ENCODE peak calls at places on chromosome 1, in ten cellular contexts. H is OCI-LY7, Q is body of pancreas, C is brain microvascular endothelial cell, W is left lung, E is heart left ventricle, M is upper lobe of right lung, U is fibroblast of mammary gland, P is psoas muscle, B is pancreas. D is an unnamed sample.

GRCh38 chr1:246092136-246092535 is 414.9 kb downstream of the SMYD3 start:
- DNase-seq in H (no peak), Q (no peak), C (no peak), W (no peak), E (no peak), M (no peak), U (no peak), P (no peak), B (no peak), D (no peak)

GRCh38 chr1:23727362-23727811 is 15.9 kb upstream of the ELOA start:
- DNase-seq in H (peak), Q (peak), C (no peak), W (peak), E (peak), M (peak), U (peak), P (peak), B (peak), D (no peak)

GRCh38 chr1:33758698-33759097 is 105.2 kb upstream of the HMGB4 start:
- DNase-seq in H (no peak), Q (peak), C (no peak), W (no peak), E (peak), M (no peak), U (peak), P (peak), B (no peak), D (peak)

GRCh38 chr1:234529661-234530237 is 50.8 kb upstream of the TARBP1 start:
- DNase-seq in H (no peak), Q (no peak), C (no peak), W (no peak), E (no peak), M (no peak), U (no peak), P (no peak), B (no peak), D (no peak)

GRCh38 chr1:230610589-230610988 is 31.7 kb upstream of the COG2 start:
- DNase-seq in H (no peak), Q (no peak), C (no peak), W (no peak), E (no peak), M (no peak), U (no peak), P (no peak), B (no peak), D (no peak)

GRCh38 chr1:245045087-245045881 is 109.5 kb upstream of the KIF26B start:
- DNase-seq in H (no peak), Q (peak), C (no peak), W (no peak), E (no peak), M (no peak), U (peak), P (no peak), B (peak), D (peak)

GRCh38 chr1:161185282-161185682 is 8.0 kb upstream of the B4GALT3 start:
- DNase-seq in H (peak), Q (peak), C (no peak), W (no peak), E (peak), M (peak), U (peak), P (peak), B (no peak), D (peak)

GRCh38 chr1:8276932-8277331 is 41.0 kb upstream of the SLC45A1 start:
- DNase-seq in H (no peak), Q (no peak), C (no peak), W (no peak), E (no peak), M (no peak), U (no peak), P (no peak), B (no peak), D (no peak)

GRCh38 chr1:52567943-52568342 is 15.1 kb upstream of the TUT4 start:
- DNase-seq in H (no peak), Q (no peak), C (no peak), W (no peak), E (no peak), M (no peak), U (no peak), P (no peak), B (no peak), D (no peak)

GRCh38 chr1:68594851-68595250 is 98.0 kb upstream of the DEPDC1 start:
- DNase-seq in H (no peak), Q (no peak), C (no peak), W (no peak), E (no peak), M (no peak), U (peak), P (no peak), B (no peak), D (no peak)

GRCh38 chr1:79259390-79260336 is 253.1 kb upstream of the ADGRL4 start:
- DNase-seq in H (peak), Q (no peak), C (no peak), W (no peak), E (no peak), M (no peak), U (peak), P (no peak), B (no peak), D (peak)

GRCh38 chr1:21069549-21069948 is 107.1 kb downstream of the EIF4G3 start:
- DNase-seq in H (no peak), Q (no peak), C (peak), W (no peak), E (no peak), M (no peak), U (peak), P (no peak), B (no peak), D (peak)

DNA sequence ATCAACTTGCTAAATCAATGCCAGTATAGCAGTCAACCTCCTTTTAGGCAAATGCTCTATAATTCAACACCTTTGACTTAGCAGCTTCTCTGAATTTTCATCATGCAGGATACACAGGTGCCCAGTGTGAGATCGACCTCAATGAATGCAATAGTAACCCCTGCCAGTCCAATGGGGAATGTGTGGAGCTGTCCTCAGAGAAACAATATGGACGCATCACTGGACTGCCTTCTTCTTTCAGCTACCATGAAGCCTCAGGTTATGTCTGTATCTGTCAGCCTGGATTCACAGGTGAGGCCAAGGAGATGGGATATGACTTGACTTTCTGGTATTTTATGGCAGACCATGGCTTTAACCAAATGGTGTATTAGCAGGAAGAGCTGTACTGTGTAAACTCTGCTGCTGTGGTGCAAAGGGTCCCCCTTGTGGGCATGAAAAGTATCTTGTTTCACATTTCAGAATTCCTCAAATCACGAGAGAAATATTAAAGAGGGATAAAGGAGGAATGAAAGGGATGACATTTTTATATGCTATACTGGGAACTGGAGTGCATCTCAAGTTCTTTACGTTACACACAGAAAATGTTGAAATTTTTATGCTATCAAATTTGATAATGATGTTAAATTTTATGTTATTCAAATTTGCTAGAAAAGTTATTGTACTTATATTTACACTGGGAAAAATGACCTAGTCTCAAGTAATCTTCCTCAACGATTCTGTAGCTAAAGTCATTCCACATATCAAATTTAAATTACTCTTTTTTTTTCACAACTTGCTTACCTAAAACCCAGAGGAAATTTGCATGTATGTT is 88.9 kb downstream of the CRB1 start:
- DNase-seq in H (peak), Q (peak), C (peak), W (no peak), E (no peak), M (no peak), U (peak), P (no peak), B (peak), D (peak)
- TF ChIP-seq CTCF in H (peak), Q (peak), C (peak), W (peak), E (peak), M (peak), U (peak), P (peak), B (peak), D (peak)

GRCh38 chr1:206508956-206509355 is 1.6 kb downstream of the RASSF5 start:
- DNase-seq in H (no peak), Q (peak), C (no peak), W (no peak), E (peak), M (peak), U (peak), P (peak), B (no peak), D (no peak)

GRCh38 chr1:206506803-206507394 is 432 bp upstream of the RASSF5 start:
- DNase-seq in H (no peak), Q (peak), C (no peak), W (peak), E (no peak), M (peak), U (no peak), P (peak), B (peak), D (no peak)

GRCh38 chr1:206509612-206510257 is 2.4 kb downstream of the RASSF5 start:
- DNase-seq in H (no peak), Q (no peak), C (no peak), W (no peak), E (peak), M (no peak), U (no peak), P (no peak), B (no peak), D (no peak)

GRCh38 chr1:206507395-206508129 is at the start of gene RASSF5:
- DNase-seq in H (no peak), Q (peak), C (peak), W (peak), E (peak), M (peak), U (no peak), P (peak), B (peak), D (peak)

GRCh38 chr1:206508130-206508884 is 976 bp downstream of the RASSF5 start:
- DNase-seq in H (no peak), Q (peak), C (no peak), W (no peak), E (peak), M (peak), U (no peak), P (peak), B (no peak), D (no peak)
- H3K4me3 ChIP-seq in H (no peak), Q (peak), C (peak), W (peak), E (peak), M (peak), U (peak), P (peak), B (peak), D (peak)

DNA sequence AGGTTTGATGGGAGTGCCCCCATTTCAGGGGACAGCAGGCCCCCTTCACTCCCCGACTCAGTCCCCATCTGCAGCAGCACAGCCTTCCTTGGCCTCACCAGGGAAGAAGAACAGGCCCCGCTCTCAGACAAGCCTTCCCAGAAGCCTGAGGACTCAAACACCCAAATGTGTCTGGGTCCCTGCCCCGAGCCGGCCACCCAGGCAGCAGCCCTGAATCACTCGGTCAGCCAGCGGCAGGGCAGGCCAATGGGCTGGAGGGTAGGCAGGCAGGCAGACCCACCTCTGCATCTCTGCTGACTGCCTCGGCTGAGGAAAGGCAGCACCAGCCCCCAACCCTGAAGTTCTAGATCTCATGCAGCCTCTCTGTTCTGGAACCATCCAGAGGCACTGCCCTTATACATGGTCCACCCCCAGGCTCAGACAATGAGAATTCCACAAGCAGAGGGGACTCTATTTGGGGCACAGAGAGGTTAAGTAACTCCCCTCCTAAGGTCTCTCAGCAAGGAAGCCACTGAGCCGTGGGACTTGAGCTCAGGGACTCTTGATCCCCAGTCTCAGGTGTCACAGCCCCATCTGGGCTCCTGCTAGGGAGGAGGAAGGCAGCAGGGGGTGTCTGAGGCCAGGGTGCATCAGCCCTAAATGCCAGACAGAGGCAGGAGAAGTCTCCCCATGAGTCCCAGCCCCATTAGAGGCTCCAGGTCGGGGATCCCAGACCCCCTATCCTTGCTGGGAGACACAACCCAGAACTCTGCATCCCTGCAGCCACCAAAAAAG is 33.2 kb upstream of the RUNX3 start:
- DNase-seq in H (peak), Q (no peak), C (no peak), W (no peak), E (no peak), M (no peak), U (no peak), P (no peak), B (no peak), D (no peak)
- TF ChIP-seq CTCF in H (peak), Q (no peak), C (no peak), W (no peak), E (no peak), M (no peak), U (no peak), P (no peak), B (no peak), D (no peak)

GRCh38 chr1:201282931-201283829 is at the start of gene PKP1:
- DNase-seq in H (no peak), Q (peak), C (no peak), W (peak), E (no peak), M (peak), U (no peak), P (peak), B (peak), D (no peak)
- H3K4me3 ChIP-seq in H (no peak), Q (no peak), C (peak), W (no peak), E (peak), M (peak), U (no peak), P (peak), B (no peak), D (peak)

GRCh38 chr1:204258213-204259115 is 44.7 kb upstream of the GOLT1A start:
- DNase-seq in H (peak), Q (peak), C (peak), W (peak), E (peak), M (peak), U (peak), P (peak), B (peak), D (peak)
- TF ChIP-seq CTCF in H (peak), Q (peak), C (peak), W (peak), E (peak), M (peak), U (peak), P (peak), B (peak), D (peak)

GRCh38 chr1:107965112-107965991 is at the start of gene VAV3:
- DNase-seq in H (peak), Q (peak), C (peak), W (peak), E (peak), M (peak), U (peak), P (peak), B (peak), D (peak)

GRCh38 chr1:107964397-107965111 is 426 bp downstream of the VAV3 start:
- DNase-seq in H (peak), Q (peak), C (no peak), W (no peak), E (no peak), M (peak), U (no peak), P (peak), B (no peak), D (peak)

GRCh38 chr1:107963601-107964396 is 1.2 kb downstream of the VAV3 start:
- DNase-seq in H (peak), Q (peak), C (peak), W (peak), E (no peak), M (peak), U (peak), P (peak), B (peak), D (peak)

GRCh38 chr1:107966550-107966949 is 1.6 kb upstream of the VAV3 start:
- DNase-seq in H (no peak), Q (no peak), C (no peak), W (no peak), E (no peak), M (no peak), U (no peak), P (no peak), B (no peak), D (no peak)

GRCh38 chr1:107963009-107963408 is 2.0 kb downstream of the VAV3 start:
- DNase-seq in H (no peak), Q (no peak), C (no peak), W (no peak), E (no peak), M (no peak), U (no peak), P (no peak), B (no peak), D (no peak)
- H3K4me3 ChIP-seq in H (peak), Q (no peak), C (no peak), W (no peak), E (peak), M (peak), U (no peak), P (peak), B (no peak), D (no peak)

GRCh38 chr1:56434659-56435202 is 144.6 kb downstream of the PLPP3 start:
- DNase-seq in H (peak), Q (no peak), C (no peak), W (no peak), E (no peak), M (no peak), U (no peak), P (no peak), B (no peak), D (no peak)
- TF ChIP-seq CTCF in H (peak), Q (no peak), C (peak), W (no peak), E (no peak), M (no peak), U (no peak), P (no peak), B (no peak), D (no peak)

DNA sequence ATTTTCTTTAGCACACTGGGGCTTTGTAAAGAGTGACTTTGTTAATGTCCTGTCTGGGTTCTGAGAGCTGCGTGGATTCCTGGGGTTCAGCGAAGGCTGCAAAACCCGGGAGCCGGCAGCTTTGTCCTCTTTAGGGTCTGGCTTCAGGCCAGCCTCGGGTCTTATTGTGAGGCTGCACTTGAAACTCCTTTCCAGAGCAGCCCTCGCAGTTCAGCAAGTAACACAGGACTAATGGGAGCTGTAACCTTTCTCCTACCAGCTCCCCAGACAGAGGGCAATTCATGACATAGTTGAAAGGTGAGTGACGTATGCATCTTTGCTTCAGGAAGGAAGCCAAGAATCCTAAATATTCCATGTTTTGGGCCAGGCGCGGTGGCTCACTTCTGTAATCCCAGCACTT is 1.4 kb downstream of the MTARC1 start:
- DNase-seq in H (no peak), Q (no peak), C (no peak), W (no peak), E (no peak), M (no peak), U (peak), P (no peak), B (no peak), D (no peak)
- H3K4me3 ChIP-seq in H (no peak), Q (no peak), C (no peak), W (no peak), E (no peak), M (peak), U (no peak), P (peak), B (no peak), D (no peak)

GRCh38 chr1:172956871-172957270 is 93.9 kb downstream of the TNFSF18 start:
- DNase-seq in H (no peak), Q (no peak), C (no peak), W (no peak), E (no peak), M (no peak), U (no peak), P (no peak), B (no peak), D (no peak)

GRCh38 chr1:172959578-172959977 is 91.2 kb downstream of the TNFSF18 start:
- DNase-seq in H (no peak), Q (no peak), C (no peak), W (no peak), E (no peak), M (no peak), U (no peak), P (no peak), B (no peak), D (no peak)

GRCh38 chr1:172957491-172957890 is 93.2 kb downstream of the TNFSF18 start:
- DNase-seq in H (no peak), Q (no peak), C (no peak), W (no peak), E (no peak), M (no peak), U (no peak), P (no peak), B (no peak), D (no peak)

GRCh38 chr1:172960019-172960418 is 90.7 kb downstream of the TNFSF18 start:
- DNase-seq in H (no peak), Q (no peak), C (no peak), W (no peak), E (no peak), M (no peak), U (no peak), P (no peak), B (no peak), D (no peak)

DNA sequence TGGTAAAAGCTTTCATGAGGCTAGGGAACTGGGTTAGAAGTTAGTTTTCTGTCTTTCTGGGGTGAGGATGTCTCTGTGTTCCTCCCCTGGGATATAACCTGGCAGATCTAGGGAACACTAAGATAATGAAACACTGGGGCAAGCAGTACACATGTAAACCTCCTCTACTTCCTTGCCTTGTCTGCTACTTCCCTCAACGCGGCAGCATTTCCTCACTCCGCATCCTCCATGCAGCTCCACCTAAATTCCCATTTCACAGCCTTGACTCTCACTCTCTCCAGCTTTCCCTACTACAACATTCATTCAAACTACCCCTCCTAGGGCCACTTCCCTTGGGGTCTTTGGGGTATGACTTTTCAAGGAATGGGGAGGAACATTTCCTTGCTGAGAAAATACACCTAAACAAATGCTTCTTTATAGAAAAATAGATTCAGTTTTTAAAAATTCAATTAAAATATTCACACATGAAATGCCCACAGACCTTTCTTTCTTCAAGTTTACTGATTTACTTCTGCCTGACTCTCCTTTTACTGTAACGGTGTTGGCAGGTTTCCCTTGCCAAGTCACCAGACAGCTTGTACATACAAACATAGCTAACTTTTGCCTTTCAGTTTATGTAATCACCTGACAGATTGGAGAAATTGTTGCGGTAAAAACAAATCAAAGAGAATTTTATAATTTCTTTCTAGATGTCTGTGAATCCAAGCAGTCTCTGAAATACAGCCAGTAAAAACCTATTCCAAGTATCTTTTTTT is 90.1 kb downstream of the TNFSF18 start:
- DNase-seq in H (no peak), Q (peak), C (no peak), W (no peak), E (no peak), M (no peak), U (peak), P (no peak), B (peak), D (peak)
- TF ChIP-seq CTCF in H (no peak), Q (no peak), C (no peak), W (no peak), E (no peak), M (no peak), U (peak), P (no peak), B (no peak), D (no peak)

GRCh38 chr1:215720121-215720520 is 153.0 kb downstream of the KCTD3 start:
- DNase-seq in H (no peak), Q (no peak), C (no peak), W (no peak), E (no peak), M (no peak), U (peak), P (no peak), B (no peak), D (no peak)
- H3K4me3 ChIP-seq in H (no peak), Q (no peak), C (no peak), W (no peak), E (no peak), M (no peak), U (no peak), P (no peak), B (no peak), D (no peak)